ENCODE peak calls at places on chromosomes 16 and 17, in seven cellular contexts. One of them, this sample, is unnamed.

GRCh38 chr16:29876578-29877249 is 13.7 kb upstream of the CDIPT start:
- DNase-seq in AG04449: no peak
- DNase-seq in fibroblast of pulmonary artery: no peak
- DNase-seq in kidney epithelial cell: no peak
- DNase-seq in foreskin fibroblast: peak
- DNase-seq in neural progenitor cell: peak
- DNase-seq in tibial nerve: no peak
- DNase-seq in this sample: no peak

GRCh38 chr16:27106305-27106704 is 39.6 kb downstream of the C16orf82 start:
- DNase-seq in AG04449: no peak
- DNase-seq in tibial nerve: no peak
- DNase-seq in kidney epithelial cell: no peak
- DNase-seq in neural progenitor cell: no peak
- DNase-seq in fibroblast of pulmonary artery: no peak
- DNase-seq in foreskin fibroblast: no peak
- DNase-seq in this sample: no peak

GRCh38 chr17:36545093-36545464 is 360 bp downstream of the GGNBP2 start:
- DNase-seq in tibial nerve: no peak
- DNase-seq in AG04449: no peak
- DNase-seq in neural progenitor cell: no peak
- DNase-seq in foreskin fibroblast: no peak
- DNase-seq in fibroblast of pulmonary artery: no peak
- DNase-seq in kidney epithelial cell: no peak
- DNase-seq in this sample: no peak

GRCh38 chr17:56595831-56596740 is 2.6 kb downstream of the NOG start:
- DNase-seq in kidney epithelial cell: no peak
- DNase-seq in AG04449: no peak
- DNase-seq in fibroblast of pulmonary artery: no peak
- DNase-seq in neural progenitor cell: peak
- DNase-seq in tibial nerve: no peak
- DNase-seq in foreskin fibroblast: peak
- DNase-seq in this sample: no peak

GRCh38 chr17:47942568-47942967 is 1.2 kb downstream of the PNPO start:
- DNase-seq in foreskin fibroblast: no peak
- DNase-seq in fibroblast of pulmonary artery: no peak
- DNase-seq in AG04449: no peak
- DNase-seq in kidney epithelial cell: no peak
- DNase-seq in tibial nerve: no peak
- DNase-seq in neural progenitor cell: no peak
- DNase-seq in this sample: no peak

GRCh38 chr17:42248351-42249179 is 27.6 kb downstream of the STAT5B start:
- DNase-seq in tibial nerve: peak
- DNase-seq in fibroblast of pulmonary artery: peak
- DNase-seq in kidney epithelial cell: no peak
- DNase-seq in AG04449: no peak
- DNase-seq in neural progenitor cell: peak
- DNase-seq in foreskin fibroblast: peak
- DNase-seq in this sample: peak

GRCh38 chr16:1027416-1027815 is 45.1 kb upstream of the SSTR5 start:
- DNase-seq in tibial nerve: no peak
- DNase-seq in kidney epithelial cell: no peak
- DNase-seq in foreskin fibroblast: no peak
- DNase-seq in neural progenitor cell: no peak
- DNase-seq in fibroblast of pulmonary artery: no peak
- DNase-seq in AG04449: no peak
- DNase-seq in this sample: no peak

GRCh38 chr16:2238396-2239230 is 2.4 kb downstream of the DNASE1L2 start:
- DNase-seq in neural progenitor cell: peak
- DNase-seq in kidney epithelial cell: no peak
- DNase-seq in tibial nerve: no peak
- DNase-seq in foreskin fibroblast: peak
- DNase-seq in AG04449: no peak
- DNase-seq in fibroblast of pulmonary artery: no peak
- DNase-seq in this sample: no peak

GRCh38 chr16:49260956-49261530 is 20.6 kb downstream of the CBLN1 start:
- DNase-seq in neural progenitor cell: no peak
- DNase-seq in kidney epithelial cell: no peak
- DNase-seq in tibial nerve: no peak
- DNase-seq in foreskin fibroblast: no peak
- DNase-seq in fibroblast of pulmonary artery: no peak
- DNase-seq in AG04449: no peak
- DNase-seq in this sample: no peak

GRCh38 chr17:27199948-27200347 is 94.0 kb upstream of the WSB1 start:
- DNase-seq in foreskin fibroblast: peak
- DNase-seq in tibial nerve: no peak
- DNase-seq in kidney epithelial cell: no peak
- DNase-seq in neural progenitor cell: no peak
- DNase-seq in AG04449: no peak
- DNase-seq in fibroblast of pulmonary artery: peak
- DNase-seq in this sample: no peak

GRCh38 chr16:50229149-50229726 is 37.1 kb upstream of the ADCY7 start:
- DNase-seq in fibroblast of pulmonary artery: no peak
- DNase-seq in foreskin fibroblast: no peak
- DNase-seq in kidney epithelial cell: no peak
- DNase-seq in AG04449: no peak
- DNase-seq in neural progenitor cell: no peak
- DNase-seq in tibial nerve: no peak
- DNase-seq in this sample: no peak

GRCh38 chr17:47970725-47971511 is at the start of gene CDK5RAP3:
- DNase-seq in kidney epithelial cell: peak
- DNase-seq in neural progenitor cell: peak
- DNase-seq in tibial nerve: peak
- DNase-seq in foreskin fibroblast: peak
- DNase-seq in fibroblast of pulmonary artery: peak
- DNase-seq in AG04449: peak
- DNase-seq in this sample: peak

GRCh38 chr17:73231363-73231762 is 30.3 kb downstream of the CPSF4L start:
- DNase-seq in tibial nerve: no peak
- DNase-seq in foreskin fibroblast: peak
- DNase-seq in fibroblast of pulmonary artery: peak
- DNase-seq in neural progenitor cell: no peak
- DNase-seq in AG04449: no peak
- DNase-seq in kidney epithelial cell: no peak
- DNase-seq in this sample: no peak

GRCh38 chr17:37841232-37841631 is 83.0 kb upstream of the TBC1D3K start:
- DNase-seq in neural progenitor cell: no peak
- DNase-seq in tibial nerve: no peak
- DNase-seq in kidney epithelial cell: no peak
- DNase-seq in fibroblast of pulmonary artery: no peak
- DNase-seq in foreskin fibroblast: no peak
- DNase-seq in AG04449: no peak
- DNase-seq in this sample: no peak

GRCh38 chr16:49519741-49520140 is 146.1 kb downstream of the C16orf78 start:
- DNase-seq in foreskin fibroblast: no peak
- DNase-seq in AG04449: no peak
- DNase-seq in tibial nerve: no peak
- DNase-seq in fibroblast of pulmonary artery: no peak
- DNase-seq in kidney epithelial cell: no peak
- DNase-seq in neural progenitor cell: no peak
- DNase-seq in this sample: no peak

GRCh38 chr17:71338396-71338795 is 782.4 kb upstream of the SOX9 start:
- DNase-seq in foreskin fibroblast: peak
- DNase-seq in fibroblast of pulmonary artery: peak
- DNase-seq in AG04449: no peak
- DNase-seq in neural progenitor cell: no peak
- DNase-seq in tibial nerve: no peak
- DNase-seq in kidney epithelial cell: no peak
- DNase-seq in this sample: no peak

GRCh38 chr17:83176272-83176955 is 97.0 kb downstream of the METRNL start:
- DNase-seq in fibroblast of pulmonary artery: no peak
- DNase-seq in kidney epithelial cell: no peak
- DNase-seq in tibial nerve: peak
- DNase-seq in AG04449: no peak
- DNase-seq in foreskin fibroblast: no peak
- DNase-seq in neural progenitor cell: no peak
- DNase-seq in this sample: no peak

GRCh38 chr16:21150375-21151001 is at the start of gene DNAH3:
- DNase-seq in AG04449: no peak
- DNase-seq in foreskin fibroblast: peak
- DNase-seq in tibial nerve: no peak
- DNase-seq in kidney epithelial cell: peak
- DNase-seq in neural progenitor cell: no peak
- DNase-seq in fibroblast of pulmonary artery: no peak
- DNase-seq in this sample: no peak

GRCh38 chr17:19364699-19365498 is 2.4 kb upstream of the B9D1 start:
- DNase-seq in foreskin fibroblast: no peak
- DNase-seq in kidney epithelial cell: no peak
- DNase-seq in AG04449: no peak
- DNase-seq in neural progenitor cell: no peak
- DNase-seq in fibroblast of pulmonary artery: no peak
- DNase-seq in tibial nerve: no peak
- DNase-seq in this sample: no peak

GRCh38 chr17:80117491-80118401 is 16.4 kb downstream of the GAA start:
- DNase-seq in tibial nerve: no peak
- DNase-seq in foreskin fibroblast: no peak
- DNase-seq in fibroblast of pulmonary artery: no peak
- DNase-seq in AG04449: no peak
- DNase-seq in kidney epithelial cell: no peak
- DNase-seq in neural progenitor cell: no peak
- DNase-seq in this sample: no peak

GRCh38 chr17:2222901-2223616 is 80.5 kb downstream of the SMG6 start:
- DNase-seq in tibial nerve: peak
- DNase-seq in AG04449: no peak
- DNase-seq in foreskin fibroblast: peak
- DNase-seq in kidney epithelial cell: no peak
- DNase-seq in neural progenitor cell: peak
- DNase-seq in fibroblast of pulmonary artery: peak
- DNase-seq in this sample: peak

GRCh38 chr16:1788708-1789100 is 4.8 kb downstream of the IGFALS start:
- DNase-seq in foreskin fibroblast: no peak
- DNase-seq in neural progenitor cell: no peak
- DNase-seq in AG04449: no peak
- DNase-seq in tibial nerve: no peak
- DNase-seq in kidney epithelial cell: no peak
- DNase-seq in fibroblast of pulmonary artery: no peak
- DNase-seq in this sample: no peak

GRCh38 chr17:33651631-33652030 is 358.5 kb upstream of the ASIC2 start:
- DNase-seq in tibial nerve: no peak
- DNase-seq in AG04449: no peak
- DNase-seq in foreskin fibroblast: no peak
- DNase-seq in kidney epithelial cell: no peak
- DNase-seq in fibroblast of pulmonary artery: peak
- DNase-seq in neural progenitor cell: no peak
- DNase-seq in this sample: no peak
- TF ChIP-seq CTCF in tibial nerve: no peak
- TF ChIP-seq CTCF in AG04449: no peak
- TF ChIP-seq CTCF in foreskin fibroblast: no peak
- TF ChIP-seq CTCF in kidney epithelial cell: no peak
- TF ChIP-seq CTCF in fibroblast of pulmonary artery: peak
- TF ChIP-seq CTCF in neural progenitor cell: peak
- TF ChIP-seq CTCF in this sample: peak

GRCh38 chr16:79598341-79599181 is 2.0 kb downstream of the MAF start:
- DNase-seq in foreskin fibroblast: peak
- DNase-seq in kidney epithelial cell: no peak
- DNase-seq in fibroblast of pulmonary artery: peak
- DNase-seq in AG04449: no peak
- DNase-seq in tibial nerve: peak
- DNase-seq in neural progenitor cell: peak
- DNase-seq in this sample: no peak
- H3K4me3 ChIP-seq in foreskin fibroblast: peak
- H3K4me3 ChIP-seq in kidney epithelial cell: peak
- H3K4me3 ChIP-seq in fibroblast of pulmonary artery: peak
- H3K4me3 ChIP-seq in AG04449: peak
- H3K4me3 ChIP-seq in tibial nerve: peak
- H3K4me3 ChIP-seq in neural progenitor cell: peak
- H3K4me3 ChIP-seq in this sample: peak

DNA sequence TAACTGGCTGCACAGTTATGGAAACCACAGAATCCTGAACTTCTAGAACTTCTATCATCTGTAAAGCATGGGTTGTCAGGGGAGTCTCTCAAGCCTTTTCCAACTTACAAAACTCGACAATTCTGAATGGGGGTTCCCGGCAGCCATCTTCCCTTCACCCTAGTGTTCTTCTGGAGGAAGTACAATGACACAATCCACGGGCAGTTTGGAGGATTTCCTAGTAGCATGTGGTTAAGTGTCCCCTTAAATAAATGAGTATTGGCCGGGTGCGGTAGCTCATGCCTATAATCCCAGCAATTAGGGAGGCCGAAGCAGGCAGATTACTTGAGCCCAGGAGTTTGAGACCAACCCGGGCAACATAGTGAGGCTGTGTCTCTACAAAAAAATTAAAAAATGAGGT is 2.1 kb downstream of the SLC16A6 start:
- DNase-seq in tibial nerve: no peak
- DNase-seq in fibroblast of pulmonary artery: no peak
- DNase-seq in AG04449: no peak
- DNase-seq in neural progenitor cell: peak
- DNase-seq in foreskin fibroblast: peak
- DNase-seq in kidney epithelial cell: no peak
- DNase-seq in this sample: no peak
- TF ChIP-seq CTCF in tibial nerve: no peak
- TF ChIP-seq CTCF in fibroblast of pulmonary artery: no peak
- TF ChIP-seq CTCF in AG04449: no peak
- TF ChIP-seq CTCF in neural progenitor cell: peak
- TF ChIP-seq CTCF in foreskin fibroblast: no peak
- TF ChIP-seq CTCF in kidney epithelial cell: no peak
- TF ChIP-seq CTCF in this sample: peak

GRCh38 chr16:87093804-87094203 is 223.4 kb downstream of the C16orf95 start:
- DNase-seq in fibroblast of pulmonary artery: no peak
- DNase-seq in neural progenitor cell: no peak
- DNase-seq in foreskin fibroblast: no peak
- DNase-seq in tibial nerve: no peak
- DNase-seq in kidney epithelial cell: no peak
- DNase-seq in AG04449: no peak
- DNase-seq in this sample: no peak

GRCh38 chr16:87092958-87093357 is 224.2 kb downstream of the C16orf95 start:
- DNase-seq in fibroblast of pulmonary artery: no peak
- DNase-seq in foreskin fibroblast: no peak
- DNase-seq in AG04449: no peak
- DNase-seq in tibial nerve: no peak
- DNase-seq in neural progenitor cell: no peak
- DNase-seq in kidney epithelial cell: no peak
- DNase-seq in this sample: no peak

GRCh38 chr16:87096746-87097145 is 220.4 kb downstream of the C16orf95 start:
- DNase-seq in fibroblast of pulmonary artery: no peak
- DNase-seq in neural progenitor cell: no peak
- DNase-seq in AG04449: no peak
- DNase-seq in kidney epithelial cell: no peak
- DNase-seq in tibial nerve: no peak
- DNase-seq in foreskin fibroblast: no peak
- DNase-seq in this sample: no peak

GRCh38 chr16:87098361-87098760 is 218.8 kb downstream of the C16orf95 start:
- DNase-seq in AG04449: no peak
- DNase-seq in foreskin fibroblast: no peak
- DNase-seq in kidney epithelial cell: no peak
- DNase-seq in neural progenitor cell: no peak
- DNase-seq in tibial nerve: no peak
- DNase-seq in fibroblast of pulmonary artery: no peak
- DNase-seq in this sample: no peak

DNA sequence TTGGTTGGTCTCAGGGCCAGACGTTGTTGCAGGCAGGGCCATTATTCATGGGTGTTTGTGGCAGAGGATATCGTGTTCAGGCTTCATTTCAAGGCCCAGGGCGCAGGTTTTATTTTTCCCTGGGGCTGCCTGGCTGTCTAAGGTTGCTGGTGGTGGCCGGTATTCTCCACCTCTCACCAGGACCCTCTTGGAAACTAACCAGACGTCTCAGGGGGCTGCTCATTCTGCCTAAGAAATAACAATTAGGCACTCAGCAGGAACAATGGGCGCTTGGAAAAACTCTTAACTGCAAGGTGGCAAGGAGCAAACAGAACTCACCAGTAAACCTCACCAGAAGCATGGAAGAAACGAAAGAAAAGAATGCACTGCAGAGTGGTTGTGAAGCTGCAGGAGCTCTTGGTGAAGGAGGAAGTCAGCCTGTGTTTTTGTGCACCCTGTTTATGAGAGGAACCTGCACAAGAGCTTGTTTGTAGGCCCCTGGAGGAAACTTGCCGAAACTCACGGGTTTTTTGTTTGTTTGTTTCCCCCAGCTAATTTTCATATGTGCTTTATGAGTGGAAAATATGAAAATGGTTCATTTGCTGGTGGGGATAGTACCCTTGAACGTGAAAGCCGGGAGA is 222.8 kb downstream of the C16orf95 start:
- DNase-seq in fibroblast of pulmonary artery: no peak
- DNase-seq in foreskin fibroblast: no peak
- DNase-seq in AG04449: no peak
- DNase-seq in kidney epithelial cell: no peak
- DNase-seq in neural progenitor cell: peak
- DNase-seq in tibial nerve: no peak
- DNase-seq in this sample: no peak
- H3K4me3 ChIP-seq in fibroblast of pulmonary artery: no peak
- H3K4me3 ChIP-seq in foreskin fibroblast: no peak
- H3K4me3 ChIP-seq in AG04449: no peak
- H3K4me3 ChIP-seq in kidney epithelial cell: no peak
- H3K4me3 ChIP-seq in neural progenitor cell: no peak
- H3K4me3 ChIP-seq in tibial nerve: no peak
- H3K4me3 ChIP-seq in this sample: no peak

This sample was measured in retinal pigment epithelial cell.